ENCODE peak calls at places on chromosomes 16 and 17, in six cellular contexts. I is HCT116, L is GM12892, E is stomach, J is prostate gland, P is HL-60. Z is an unnamed sample.

GRCh38 chr17:65039349-65039988 is 17.1 kb downstream of the GNA13 start:
- DNase-seq in E (no peak), J (no peak), L (no peak), I (no peak), P (no peak), Z (no peak)

GRCh38 chr17:40557531-40558299 is 7.6 kb downstream of the CCR7 start:
- DNase-seq in P (no peak), L (no peak), J (no peak), I (no peak), E (peak; percentile 20), Z (no peak)

GRCh38 chr17:57407287-57408063 is 151.2 kb downstream of the MSI2 start:
- DNase-seq in I (no peak), E (peak; percentile 29), J (peak; percentile 69), P (no peak), L (no peak), Z (no peak)

GRCh38 chr17:44122825-44123355 is 551 bp downstream of the HDAC5 start:
- DNase-seq in J (peak; percentile 24), L (no peak), I (no peak), E (no peak), P (no peak), Z (no peak)

GRCh38 chr16:67000384-67001158 is 12.2 kb downstream of the CES4A start:
- DNase-seq in E (peak; percentile 75), I (no peak), J (peak; percentile 62), L (peak; percentile 63), P (peak; percentile 56), Z (no peak)

GRCh38 chr16:74296120-74296464 is 522 bp upstream of the PSMD7 start:
- DNase-seq in I (no peak), L (no peak), P (peak; percentile 75), J (no peak), E (no peak), Z (no peak)

GRCh38 chr16:88924834-88925539 is 52.0 kb downstream of the CBFA2T3 start:
- DNase-seq in P (peak; percentile 8), I (peak; percentile 72), E (no peak), L (peak; percentile 74), J (no peak), Z (no peak)

GRCh38 chr17:77296769-77297409 is 156.1 kb downstream of the SEC14L1 start:
- DNase-seq in E (no peak), J (no peak), P (no peak), L (no peak), I (no peak), Z (no peak)

GRCh38 chr16:30741461-30741914 is 6.7 kb upstream of the PHKG2 start:
- DNase-seq in J (peak; percentile 78), P (no peak), E (peak; percentile 72), L (no peak), I (peak; percentile 68), Z (no peak)

GRCh38 chr17:83143817-83144231 is 64.4 kb downstream of the METRNL start:
- DNase-seq in L (no peak), P (no peak), E (no peak), I (no peak), J (no peak), Z (no peak)

GRCh38 chr17:58336456-58337094 is 8.0 kb upstream of the TSPOAP1 start:
- DNase-seq in I (no peak), E (no peak), P (peak; percentile 62), L (peak; percentile 4), J (no peak), Z (no peak)

GRCh38 chr16:69286941-69287713 is 24.0 kb upstream of the VPS4A start:
- DNase-seq in P (peak; percentile 53), E (no peak), J (peak; percentile 67), I (peak; percentile 31), L (no peak), Z (no peak)

GRCh38 chr17:4658478-4659305 is 17.2 kb upstream of the ALOX15 start:
- DNase-seq in P (no peak), I (no peak), J (no peak), E (no peak), L (no peak), Z (no peak)

GRCh38 chr16:19524866-19525723 is 1.4 kb downstream of the CCP110 start:
- DNase-seq in I (no peak), L (no peak), J (no peak), E (no peak), P (peak; percentile 31), Z (no peak)

GRCh38 chr17:78197147-78197830 is 10.1 kb downstream of the AFMID start:
- DNase-seq in J (no peak), I (no peak), P (no peak), E (no peak), L (no peak), Z (no peak)

GRCh38 chr17:37610971-37611370 is 1.8 kb upstream of the SYNRG start:
- DNase-seq in E (no peak), J (no peak), P (no peak), I (no peak), L (no peak), Z (no peak)

DNA sequence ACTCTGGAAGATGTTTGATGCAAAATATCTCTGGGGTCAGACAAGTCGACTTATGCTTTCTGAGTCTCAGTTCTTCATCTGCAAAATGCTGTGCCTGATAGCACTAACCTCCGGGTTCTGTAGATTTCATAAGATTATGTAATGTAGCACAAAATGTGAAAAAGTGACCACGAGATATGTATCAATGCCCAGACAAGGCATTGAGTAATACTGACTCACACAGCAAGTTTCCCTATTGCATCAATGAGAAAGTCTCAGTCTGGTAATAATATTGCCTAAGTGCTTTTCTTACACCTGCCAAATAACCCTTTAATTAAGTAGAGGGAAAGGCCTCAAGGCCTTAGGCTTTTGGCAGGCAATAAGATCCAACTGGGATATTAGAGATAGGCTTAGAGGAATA is 41.4 kb upstream of the MMP2 start:
- DNase-seq in P (peak; percentile 81), L (no peak), E (no peak), J (no peak), I (no peak), Z (no peak)
- TF ChIP-seq POLR2AphosphoS5 in P (peak; percentile 66), L (no peak), E (no peak), J (no peak), I (no peak), Z (no peak)

GRCh38 chr16:46620265-46621005 is 744 bp downstream of the SHCBP1 start:
- DNase-seq in P (peak; percentile 63), L (peak; percentile 34), E (no peak), I (no peak), J (no peak), Z (no peak)

GRCh38 chr16:46618516-46618915 is 2.7 kb downstream of the SHCBP1 start:
- DNase-seq in L (no peak), E (no peak), I (no peak), P (no peak), J (no peak), Z (no peak)

GRCh38 chr16:46621902-46622676 is 910 bp upstream of the SHCBP1 start:
- DNase-seq in E (no peak), P (no peak), J (no peak), L (no peak), I (no peak), Z (no peak)

DNA sequence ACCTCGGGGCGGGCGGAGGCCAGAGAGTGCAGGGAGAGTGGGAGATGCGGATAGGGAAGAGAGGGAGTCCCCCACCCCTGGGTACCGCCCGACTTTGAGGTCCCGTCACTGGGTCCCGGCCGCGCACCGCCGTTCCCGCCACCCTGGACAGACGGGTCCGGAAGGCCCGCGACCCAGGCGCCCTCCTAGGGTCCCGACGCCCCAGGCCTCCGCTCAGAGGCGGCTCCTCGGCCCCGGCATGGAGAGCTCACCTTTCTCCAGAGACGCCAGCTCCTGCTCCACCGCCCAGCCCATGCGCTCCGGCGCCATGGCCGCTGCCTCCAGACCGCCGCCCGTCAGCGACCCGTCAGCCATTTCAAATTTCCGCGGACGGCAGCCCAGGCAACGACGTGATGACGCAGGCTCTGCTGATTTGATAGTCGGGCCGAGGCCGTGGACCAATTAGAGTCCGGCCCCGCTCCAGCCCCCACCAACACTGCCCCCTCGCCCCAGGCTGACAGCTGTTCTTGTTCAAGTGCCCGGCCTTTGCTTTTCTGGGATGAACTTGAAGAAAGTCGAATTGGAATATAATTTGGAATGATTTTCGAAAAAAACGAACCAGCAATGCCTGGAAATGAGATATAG is at the start of gene SHCBP1:
- DNase-seq in J (peak; percentile 46), L (peak; percentile 78), E (peak; percentile 76), I (peak; percentile 64), P (peak; percentile 93), Z (no peak)
- TF ChIP-seq POLR2AphosphoS5 in J (no peak), L (peak; percentile 62), E (no peak), I (peak; percentile 71), P (peak; percentile 76), Z (peak; percentile 61)

DNA sequence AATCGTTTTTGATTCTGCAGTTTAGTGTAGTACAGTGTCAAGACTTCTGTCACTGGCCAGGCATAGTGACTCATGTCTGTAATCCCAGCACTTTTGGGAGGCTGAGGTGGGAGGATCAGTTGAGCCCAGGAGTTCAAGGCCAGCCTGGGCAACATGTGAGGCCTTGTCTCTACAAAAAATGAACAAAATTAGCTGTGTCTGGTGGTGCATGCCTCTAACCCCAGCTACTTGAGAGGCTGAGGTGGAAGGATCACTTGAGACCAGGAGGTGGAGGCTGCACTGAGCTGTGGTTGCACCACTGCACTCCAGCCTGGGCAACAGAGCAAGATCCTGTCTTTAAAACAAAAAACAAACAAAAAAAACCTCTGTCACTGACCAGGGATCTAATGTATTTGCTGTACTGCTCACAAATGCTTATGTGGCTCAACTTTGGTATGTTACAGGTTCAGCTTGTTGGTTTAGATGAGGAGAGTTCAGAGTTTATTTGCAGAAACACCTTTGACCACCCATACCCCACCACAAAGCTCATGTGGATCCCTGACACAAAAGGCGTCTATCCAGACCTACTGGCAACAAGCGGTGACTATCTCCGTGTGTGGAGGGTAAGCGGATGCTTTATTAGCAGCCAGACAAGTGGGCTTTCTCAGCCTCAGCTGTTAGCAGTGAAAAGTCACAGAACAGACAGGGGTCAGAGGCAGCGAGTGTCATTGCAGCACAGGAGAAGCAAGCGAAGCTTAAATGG is 22.5 kb upstream of the TACO1 start:
- DNase-seq in J (no peak), E (no peak), I (no peak), P (no peak), L (no peak), Z (no peak)
- TF ChIP-seq POLR2AphosphoS5 in J (no peak), E (no peak), I (no peak), P (no peak), L (no peak), Z (no peak)

DNA sequence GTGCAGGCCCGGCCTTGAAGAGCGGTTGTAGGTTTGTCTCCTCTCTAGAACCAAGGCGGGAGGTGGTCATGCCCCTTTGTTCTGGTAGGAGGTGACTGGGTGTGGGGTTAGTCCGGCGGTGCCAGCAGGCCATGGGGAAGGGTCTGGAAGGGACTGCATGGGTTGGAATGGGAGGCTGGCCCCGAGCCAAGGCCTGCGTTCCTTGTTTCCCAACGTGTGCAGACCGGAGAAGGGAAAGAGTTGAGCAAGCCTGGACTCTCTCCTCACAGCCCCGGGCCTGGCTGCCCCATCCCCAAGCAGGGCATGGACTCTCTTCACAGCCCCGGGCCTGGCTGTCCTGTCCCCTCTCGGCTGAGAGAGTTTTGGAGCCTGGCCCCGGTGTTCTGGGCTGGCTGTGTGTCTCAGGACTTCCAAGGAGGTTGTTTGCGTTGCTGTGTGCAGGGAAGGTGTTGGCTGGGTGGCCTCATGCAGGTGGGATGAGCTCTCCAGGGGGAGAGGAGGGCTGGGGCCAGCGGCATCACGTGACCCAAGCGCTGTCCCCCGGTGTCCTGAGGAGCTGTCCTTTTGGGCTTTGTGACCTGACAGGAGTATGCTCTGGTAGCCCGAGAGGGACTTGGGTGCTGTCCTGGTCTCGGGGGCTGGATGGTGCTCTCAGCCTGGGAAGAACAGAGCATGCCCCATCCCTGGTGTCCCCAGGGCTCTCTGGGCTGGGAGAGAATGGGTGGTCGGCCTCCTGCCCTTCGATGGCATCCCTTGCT is 2.6 kb downstream of the CACNA1H start:
- DNase-seq in J (no peak), L (no peak), I (no peak), P (no peak), E (no peak), Z (no peak)
- TF ChIP-seq POLR2AphosphoS5 in J (no peak), L (no peak), I (no peak), P (no peak), E (no peak), Z (no peak)